ENCODE peak calls at places on chromosomes 12 and 14, in ten cellular contexts. Y, N, O, C, J, T, K, I, A and W are unnamed samples.

GRCh38 chr12:1836854-1837411 is 16.6 kb downstream of the LRTM2 start:
- DNase-seq in C (no peak), K (no peak), O (no peak), T (no peak), N (no peak), I (no peak), A (no peak), Y (no peak), J (peak; percentile 28), W (no peak)

GRCh38 chr12:50764861-50765324 is 992 bp downstream of the ATF1 start:
- DNase-seq in K (peak; percentile 64), C (peak; percentile 18), T (peak; percentile 45), I (peak; percentile 54), J (no peak), A (peak; percentile 53), N (peak; percentile 59), O (peak; percentile 11), Y (peak; percentile 22), W (no peak)

GRCh38 chr14:72284176-72284575 is 351.9 kb downstream of the RGS6 start:
- DNase-seq in J (no peak), O (no peak), N (no peak), C (no peak), A (no peak), I (no peak), T (no peak), Y (no peak), K (no peak), W (no peak)

GRCh38 chr12:95838125-95838524 is 20.6 kb upstream of the SNRPF start:
- DNase-seq in A (peak; percentile 43), Y (peak; percentile 60), J (no peak), I (peak; percentile 77), T (peak; percentile 42), O (no peak), K (peak; percentile 80), C (no peak), N (peak; percentile 75), W (no peak)

GRCh38 chr14:104218361-104219180 is 80.2 kb downstream of the KIF26A start:
- DNase-seq in N (no peak), Y (no peak), C (no peak), A (no peak), K (no peak), J (peak; percentile 16), O (no peak), T (no peak), I (no peak), W (no peak)

GRCh38 chr12:116277393-116278258 is at the start of gene MED13L:
- DNase-seq in I (peak; percentile 85), T (peak; percentile 93), N (peak; percentile 87), O (peak; percentile 80), K (peak; percentile 84), A (peak; percentile 91), Y (peak; percentile 72), C (peak; percentile 82), J (peak; percentile 91), W (peak; percentile 98)

GRCh38 chr12:24661657-24662096 is 287.2 kb downstream of the BCAT1 start:
- DNase-seq in T (no peak), Y (peak; percentile 38), C (no peak), J (peak; percentile 82), I (no peak), O (no peak), A (no peak), N (peak; percentile 88), K (peak; percentile 94), W (no peak)

GRCh38 chr12:105888696-105889095 is 250.1 kb downstream of the NUAK1 start:
- DNase-seq in N (no peak), I (no peak), T (no peak), A (no peak), O (no peak), Y (no peak), C (no peak), K (no peak), J (no peak), W (no peak)

GRCh38 chr12:83106873-83107272 is 420.2 kb downstream of the TMTC2 start:
- DNase-seq in N (no peak), I (peak; percentile 19), K (no peak), J (no peak), T (no peak), A (no peak), Y (no peak), O (no peak), C (no peak), W (no peak)

GRCh38 chr12:89682284-89682683 is 26.4 kb downstream of the ATP2B1 start:
- DNase-seq in A (no peak), O (no peak), I (no peak), C (no peak), T (no peak), N (no peak), K (no peak), Y (no peak), J (no peak), W (no peak)

GRCh38 chr14:61678966-61679365 is 16.3 kb upstream of the HIF1A start:
- DNase-seq in I (no peak), A (no peak), Y (no peak), N (no peak), K (no peak), O (no peak), T (no peak), J (no peak), C (no peak), W (no peak)

GRCh38 chr14:78985668-78986073 is 815.5 kb downstream of the NRXN3 start:
- DNase-seq in C (no peak), T (no peak), N (no peak), J (no peak), Y (no peak), K (no peak), I (peak; percentile 21), O (no peak), A (peak; percentile 53), W (no peak)

GRCh38 chr14:99996951-99997571 is 68.2 kb upstream of the EVL start:
- DNase-seq in C (no peak), K (peak; percentile 51), N (peak; percentile 60), I (no peak), Y (no peak), A (no peak), O (peak; percentile 64), J (no peak), T (no peak), W (no peak)

GRCh38 chr14:23095196-23096108 is at the start of gene C14orf119:
- DNase-seq in T (peak; percentile 99), N (peak; percentile 100), A (peak; percentile 100), I (no peak), C (peak; percentile 99), O (no peak), J (peak; percentile 99), Y (peak; percentile 99), K (peak; percentile 100), W (peak; percentile 88)

GRCh38 chr12:27780612-27781408 is 774 bp upstream of the MANSC4 start:
- DNase-seq in I (peak; percentile 62), K (peak; percentile 65), O (no peak), C (no peak), Y (peak; percentile 51), J (no peak), A (peak; percentile 83), N (peak; percentile 80), T (peak; percentile 63), W (peak; percentile 40)

GRCh38 chr14:89493877-89494634 is 77.0 kb upstream of the FOXN3 start:
- DNase-seq in T (no peak), C (no peak), J (no peak), A (no peak), O (no peak), N (no peak), Y (no peak), K (no peak), I (no peak), W (no peak)

GRCh38 chr14:24513009-24513408 is 4.9 kb upstream of the CMA1 start:
- DNase-seq in N (peak; percentile 2), O (no peak), A (peak; percentile 10), K (no peak), J (no peak), I (no peak), Y (no peak), C (no peak), T (no peak), W (no peak)

GRCh38 chr12:66107451-66107915 is 23.1 kb downstream of the LLPH start:
- DNase-seq in J (no peak), Y (peak; percentile 88), K (peak; percentile 98), T (peak; percentile 86), I (peak; percentile 76), O (peak; percentile 82), C (no peak), N (peak; percentile 96), A (peak; percentile 94), W (peak; percentile 86)

GRCh38 chr12:53181935-53182334 is 1.2 kb upstream of the CSAD start:
- DNase-seq in A (no peak), O (no peak), N (no peak), C (no peak), T (no peak), I (no peak), K (no peak), Y (no peak), J (no peak), W (peak; percentile 21)

GRCh38 chr12:49334226-49334625 is 2.8 kb downstream of the C1QL4 start:
- DNase-seq in I (no peak), J (no peak), Y (no peak), T (no peak), A (no peak), K (no peak), N (no peak), C (no peak), O (no peak), W (no peak)

GRCh38 chr14:23320584-23321571 is at the start of gene PABPN1:
- DNase-seq in Y (peak; percentile 99), C (peak; percentile 93), A (peak; percentile 100), O (peak; percentile 99), K (peak; percentile 100), N (peak; percentile 100), I (peak; percentile 100), T (peak; percentile 99), J (peak; percentile 99), W (peak; percentile 93)